ENCODE peak calls at places on chromosomes 12 and 14, in five cellular contexts. One of them, this sample, is unnamed.
A peak's percentile ranks its signal among the peaks of the same experiment; 100 is the strongest.

GRCh38 chr12:89839427-89839826 is 130.8 kb upstream of the ATP2B1 start:
- DNase-seq in caudate nucleus: no peak
- DNase-seq in K562: no peak
- DNase-seq in A549: no peak
- DNase-seq in tibial nerve: no peak
- DNase-seq in this sample: no peak

GRCh38 chr12:95083471-95083870 is 10.1 kb upstream of the NR2C1 start:
- DNase-seq in tibial nerve: no peak
- DNase-seq in K562: no peak
- DNase-seq in A549: no peak
- DNase-seq in caudate nucleus: no peak
- DNase-seq in this sample: no peak

GRCh38 chr12:89135976-89136634 is 216.2 kb downstream of the DUSP6 start:
- DNase-seq in caudate nucleus: no peak
- DNase-seq in A549: peak; percentile 22
- DNase-seq in tibial nerve: no peak
- DNase-seq in K562: no peak
- DNase-seq in this sample: no peak

GRCh38 chr12:93908846-93909592 is 231.8 kb downstream of the CRADD start:
- DNase-seq in tibial nerve: no peak
- DNase-seq in K562: no peak
- DNase-seq in caudate nucleus: no peak
- DNase-seq in A549: peak; percentile 56
- DNase-seq in this sample: no peak

GRCh38 chr12:31591308-31591901 is 469 bp upstream of the DENND5B start:
- DNase-seq in K562: peak; percentile 29
- DNase-seq in tibial nerve: peak; percentile 12
- DNase-seq in A549: peak; percentile 55
- DNase-seq in caudate nucleus: peak; percentile 6
- DNase-seq in this sample: no peak

GRCh38 chr12:93514853-93515252 is 47.5 kb downstream of the MRPL42 start:
- DNase-seq in K562: no peak
- DNase-seq in A549: no peak
- DNase-seq in tibial nerve: no peak
- DNase-seq in caudate nucleus: no peak
- DNase-seq in this sample: no peak

GRCh38 chr14:65423986-65424385 is 11.5 kb downstream of the FUT8 start:
- DNase-seq in A549: no peak
- DNase-seq in caudate nucleus: no peak
- DNase-seq in tibial nerve: no peak
- DNase-seq in K562: no peak
- DNase-seq in this sample: no peak

GRCh38 chr14:36478782-36479181 is 41.2 kb downstream of the NKX2-1 start:
- DNase-seq in K562: no peak
- DNase-seq in caudate nucleus: no peak
- DNase-seq in A549: no peak
- DNase-seq in tibial nerve: no peak
- DNase-seq in this sample: no peak

GRCh38 chr14:37197421-37198272 is at the start of gene MIPOL1:
- DNase-seq in A549: peak; percentile 89
- DNase-seq in K562: peak; percentile 90
- DNase-seq in caudate nucleus: peak; percentile 49
- DNase-seq in tibial nerve: peak; percentile 64
- DNase-seq in this sample: peak; percentile 20

GRCh38 chr12:100675432-100675831 is 101.9 kb downstream of the GAS2L3 start:
- DNase-seq in A549: no peak
- DNase-seq in tibial nerve: peak; percentile 48
- DNase-seq in K562: peak; percentile 7
- DNase-seq in caudate nucleus: no peak
- DNase-seq in this sample: no peak

GRCh38 chr14:55746533-55746932 is 166.5 kb downstream of the KTN1 start:
- DNase-seq in caudate nucleus: no peak
- DNase-seq in A549: no peak
- DNase-seq in tibial nerve: no peak
- DNase-seq in K562: no peak
- DNase-seq in this sample: no peak

GRCh38 chr12:80655751-80656150 is 51.7 kb upstream of the MYF6 start:
- DNase-seq in tibial nerve: no peak
- DNase-seq in K562: no peak
- DNase-seq in caudate nucleus: no peak
- DNase-seq in A549: no peak
- DNase-seq in this sample: no peak

GRCh38 chr14:95046711-95047681 is 110.3 kb downstream of the DICER1 start:
- DNase-seq in A549: no peak
- DNase-seq in tibial nerve: no peak
- DNase-seq in caudate nucleus: no peak
- DNase-seq in K562: no peak
- DNase-seq in this sample: no peak

GRCh38 chr14:53955671-53956426 is 776 bp downstream of the BMP4 start:
- DNase-seq in tibial nerve: no peak
- DNase-seq in caudate nucleus: no peak
- DNase-seq in K562: no peak
- DNase-seq in A549: peak; percentile 44
- DNase-seq in this sample: no peak

GRCh38 chr14:93994919-93995682 is 2.0 kb upstream of the CCDC197 start:
- DNase-seq in tibial nerve: no peak
- DNase-seq in A549: peak; percentile 56
- DNase-seq in caudate nucleus: no peak
- DNase-seq in K562: no peak
- DNase-seq in this sample: no peak

GRCh38 chr12:5898874-5899273 is 46.2 kb downstream of the ANO2 start:
- DNase-seq in K562: peak; percentile 5
- DNase-seq in A549: peak; percentile 33
- DNase-seq in caudate nucleus: no peak
- DNase-seq in tibial nerve: no peak
- DNase-seq in this sample: no peak

DNA sequence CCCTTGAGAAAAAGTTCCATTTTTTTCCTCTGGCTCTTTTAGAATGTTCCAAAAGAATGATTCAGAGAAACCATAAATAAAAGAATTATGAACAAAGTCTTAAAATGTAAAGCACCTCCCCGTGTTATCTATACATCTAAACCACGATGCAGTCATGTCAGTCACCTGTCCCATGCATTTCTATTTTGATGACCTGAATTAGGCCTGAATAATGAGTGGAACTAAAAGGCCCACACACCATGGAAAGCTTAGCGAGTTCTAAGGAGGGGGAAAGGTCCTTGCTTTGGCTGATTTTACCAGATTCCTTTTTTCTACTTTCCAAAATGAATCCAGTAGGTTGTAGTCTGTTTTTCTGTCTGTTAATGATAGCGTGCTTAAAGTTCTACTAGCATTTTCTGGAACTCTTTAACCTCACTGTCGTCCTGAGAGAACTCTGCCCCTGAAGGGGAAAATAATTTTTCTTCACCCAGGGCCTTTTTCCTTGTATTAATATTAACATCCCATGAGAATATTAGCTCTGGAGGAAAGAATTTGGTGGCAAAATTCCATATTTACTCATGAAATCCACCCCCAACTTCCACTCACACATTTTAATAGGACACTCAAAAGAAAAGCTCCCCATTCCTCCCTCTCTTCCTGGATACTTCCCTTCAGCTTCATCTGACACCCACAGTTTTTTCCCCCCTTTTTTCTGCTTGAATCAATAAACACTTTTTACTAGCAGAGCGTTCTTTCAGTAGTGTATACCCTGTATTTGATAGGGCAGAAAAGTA is 266.3 kb upstream of the DIO2 start:
- DNase-seq in A549: no peak
- DNase-seq in tibial nerve: no peak
- DNase-seq in K562: no peak
- DNase-seq in caudate nucleus: no peak
- DNase-seq in this sample: no peak
- H3K27ac ChIP-seq in A549: no peak overlapping the region
- H3K27ac ChIP-seq in tibial nerve: no peak overlapping the region
- H3K27ac ChIP-seq in K562: no peak overlapping the region
- H3K27ac ChIP-seq in caudate nucleus: no peak overlapping the region
- H3K27ac ChIP-seq in this sample: no peak overlapping the region

GRCh38 chr14:72901361-72901760 is 7.5 kb upstream of the DPF3 start:
- DNase-seq in caudate nucleus: no peak
- DNase-seq in A549: no peak
- DNase-seq in tibial nerve: no peak
- DNase-seq in K562: no peak
- DNase-seq in this sample: no peak
- H3K27ac ChIP-seq in caudate nucleus: no peak overlapping the region
- H3K27ac ChIP-seq in A549: no peak overlapping the region
- H3K27ac ChIP-seq in tibial nerve: no peak overlapping the region
- H3K27ac ChIP-seq in K562: no peak overlapping the region
- H3K27ac ChIP-seq in this sample: no peak overlapping the region

DNA sequence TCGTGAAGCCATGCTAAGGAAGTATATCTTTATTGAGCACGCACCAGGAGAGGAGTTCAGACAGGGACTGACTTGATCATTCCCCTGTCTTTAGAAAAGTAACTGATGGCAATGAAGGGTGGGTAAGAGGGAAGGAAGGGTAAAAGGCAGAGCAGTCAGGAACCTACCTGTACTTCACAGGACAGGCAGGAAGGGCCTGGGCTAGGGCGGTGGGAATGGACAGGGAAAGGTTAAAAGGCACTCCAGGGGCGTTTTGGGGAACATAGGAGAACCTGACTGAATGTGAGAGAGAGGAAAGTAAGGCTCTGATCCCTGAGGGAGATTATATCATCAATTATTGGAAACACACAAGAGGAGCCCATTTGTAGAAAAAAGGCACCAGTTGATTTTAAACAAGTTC is 3.9 kb downstream of the SLC35E3 start:
- DNase-seq in caudate nucleus: no peak
- DNase-seq in tibial nerve: no peak
- DNase-seq in K562: no peak
- DNase-seq in A549: no peak
- DNase-seq in this sample: no peak
- H3K27ac ChIP-seq in caudate nucleus: no peak overlapping the region
- H3K27ac ChIP-seq in tibial nerve: no peak overlapping the region
- H3K27ac ChIP-seq in K562: no peak overlapping the region
- H3K27ac ChIP-seq in A549: no peak overlapping the region
- H3K27ac ChIP-seq in this sample: no peak overlapping the region

DNA sequence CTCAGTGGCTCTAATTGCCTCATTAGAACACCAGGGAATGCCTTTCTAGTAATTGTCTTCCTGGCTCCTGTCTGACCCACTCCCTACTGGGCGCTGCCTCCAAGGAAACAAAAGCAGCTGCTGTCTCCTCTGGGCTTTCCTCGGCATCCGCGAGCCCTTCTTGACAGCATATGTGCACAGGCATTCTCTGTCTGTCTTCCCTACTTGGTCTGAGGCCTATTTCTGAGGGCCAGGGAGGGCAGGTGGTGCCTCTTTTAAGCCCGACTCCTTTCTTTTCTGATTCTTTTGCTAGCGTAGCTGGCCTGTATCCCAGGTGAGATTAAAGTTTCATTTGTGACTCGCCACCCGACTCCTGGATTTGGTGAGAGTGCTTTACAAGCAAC is 186.4 kb upstream of the RMST start:
- DNase-seq in A549: no peak
- DNase-seq in K562: no peak
- DNase-seq in tibial nerve: no peak
- DNase-seq in caudate nucleus: no peak
- DNase-seq in this sample: no peak
- H3K27ac ChIP-seq in A549: no peak overlapping the region
- H3K27ac ChIP-seq in K562: no peak overlapping the region
- H3K27ac ChIP-seq in tibial nerve: no peak overlapping the region
- H3K27ac ChIP-seq in caudate nucleus: peak overlapping the region; percentile 38
- H3K27ac ChIP-seq in this sample: no peak overlapping the region

DNA sequence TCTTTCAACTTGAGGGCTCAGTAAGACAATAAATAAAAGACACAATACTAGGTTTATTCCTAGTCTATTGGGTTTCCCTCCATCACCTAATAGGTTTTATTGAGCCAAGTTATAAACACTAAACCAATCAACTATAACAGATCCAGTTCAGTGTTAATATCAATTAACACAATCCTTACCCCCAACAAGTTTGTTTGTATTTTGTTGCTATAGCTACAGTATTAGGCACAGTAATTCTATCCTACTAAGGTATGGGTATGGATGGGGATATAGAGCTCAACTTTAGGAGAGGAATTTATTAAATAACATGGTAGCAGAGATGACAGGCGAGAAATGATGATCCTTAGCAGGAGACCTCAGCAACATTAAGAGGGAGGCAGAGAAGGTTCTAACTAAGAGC is 13.3 kb downstream of the PPP4R3A start:
- DNase-seq in caudate nucleus: no peak
- DNase-seq in K562: no peak
- DNase-seq in tibial nerve: no peak
- DNase-seq in A549: no peak
- DNase-seq in this sample: no peak
- H3K27ac ChIP-seq in caudate nucleus: no peak overlapping the region
- H3K27ac ChIP-seq in K562: no peak overlapping the region
- H3K27ac ChIP-seq in tibial nerve: no peak overlapping the region
- H3K27ac ChIP-seq in A549: no peak overlapping the region
- H3K27ac ChIP-seq in this sample: no peak overlapping the region

DNA sequence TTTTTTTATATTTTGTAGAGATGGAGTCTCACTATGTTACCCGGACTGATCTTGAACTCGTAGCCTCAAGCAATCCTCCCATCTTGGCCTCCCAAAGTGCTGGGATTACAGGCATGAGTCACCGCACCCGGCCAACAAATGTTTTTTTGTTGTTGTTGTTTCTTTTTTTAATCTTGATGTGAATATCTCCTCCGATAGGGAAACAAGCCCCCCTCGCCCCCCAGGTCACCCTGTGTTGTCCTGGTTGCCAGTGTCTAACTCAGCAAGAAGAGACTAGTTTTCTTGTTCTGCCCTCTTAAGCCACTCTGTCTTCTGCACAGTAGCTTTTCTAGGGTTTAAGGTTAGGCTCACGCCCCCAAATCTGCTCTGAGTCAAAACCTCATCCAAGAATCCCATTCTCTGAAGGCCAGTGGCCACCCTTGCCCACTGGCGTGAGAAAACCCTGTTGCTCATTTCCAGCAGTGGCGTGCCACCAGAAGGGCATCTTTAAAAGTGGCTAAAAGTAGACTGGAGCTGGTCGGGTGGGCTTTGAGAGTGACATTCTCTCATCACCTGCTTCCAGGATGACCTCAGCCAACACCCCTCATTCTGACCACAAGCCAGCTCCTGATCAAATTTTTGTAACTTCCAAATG is 42.7 kb downstream of the C14orf132 start:
- DNase-seq in A549: no peak
- DNase-seq in caudate nucleus: no peak
- DNase-seq in tibial nerve: no peak
- DNase-seq in K562: no peak
- DNase-seq in this sample: no peak
- H3K27ac ChIP-seq in A549: no peak overlapping the region
- H3K27ac ChIP-seq in caudate nucleus: no peak overlapping the region
- H3K27ac ChIP-seq in tibial nerve: no peak overlapping the region
- H3K27ac ChIP-seq in K562: no peak overlapping the region
- H3K27ac ChIP-seq in this sample: no peak overlapping the region

DNA sequence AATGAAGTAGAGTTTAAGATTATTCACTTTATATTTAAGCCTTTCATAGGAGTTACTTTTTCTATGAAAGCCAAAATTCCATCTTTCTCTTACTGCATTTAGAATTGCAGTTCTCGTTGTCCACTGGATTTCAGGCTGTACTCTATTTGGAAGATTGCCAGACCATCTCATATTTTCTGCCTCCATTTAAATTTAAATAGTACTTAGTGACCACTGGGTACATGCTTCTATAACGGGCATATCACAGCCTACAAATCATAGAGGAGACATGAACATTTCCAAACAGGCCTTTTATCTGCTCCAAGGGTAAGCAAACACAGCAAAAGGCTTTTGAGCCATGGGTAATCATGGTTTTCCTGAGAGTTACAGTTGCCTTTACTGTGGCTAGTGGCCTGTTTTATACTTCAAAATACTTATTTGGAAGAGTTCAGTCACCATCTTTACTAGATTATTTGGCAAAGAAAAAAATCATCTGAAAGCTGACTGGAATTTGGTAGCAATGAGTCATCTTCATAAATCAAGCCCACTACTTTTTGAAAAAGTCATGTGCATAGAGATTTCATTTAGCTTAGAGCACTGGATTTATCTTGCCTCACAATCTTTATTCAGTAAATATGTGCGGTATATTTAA is 15.7 kb downstream of the ANO6 start:
- DNase-seq in A549: peak; percentile 48
- DNase-seq in caudate nucleus: no peak
- DNase-seq in tibial nerve: no peak
- DNase-seq in K562: no peak
- DNase-seq in this sample: no peak
- H3K27ac ChIP-seq in A549: peak overlapping the region; percentile 85
- H3K27ac ChIP-seq in caudate nucleus: no peak overlapping the region
- H3K27ac ChIP-seq in tibial nerve: no peak overlapping the region
- H3K27ac ChIP-seq in K562: peak overlapping the region; percentile 7
- H3K27ac ChIP-seq in this sample: no peak overlapping the region